ENCODE peak calls at places on chromosome 1, in four cellular contexts. A, F, T and B are unnamed samples.
A peak's percentile ranks its signal among the peaks of the same experiment; 100 is the strongest.

GRCh38 chr1:62407398-62408009 is 29.3 kb upstream of the USP1 start:
- DNase-seq in A (no peak), F (peak; percentile 31), T (no peak), B (no peak)

GRCh38 chr1:3598051-3598471 is 13.2 kb downstream of the MEGF6 start:
- DNase-seq in A (no peak), F (peak; percentile 29), T (no peak), B (no peak)

GRCh38 chr1:204902674-204903073 is 32.0 kb downstream of the NFASC start:
- DNase-seq in A (no peak), F (no peak), T (no peak), B (no peak)

GRCh38 chr1:9397047-9397446 is 104.4 kb downstream of the SPSB1 start:
- DNase-seq in A (no peak), F (no peak), T (no peak), B (no peak)

GRCh38 chr1:41657101-41657500 is 172.6 kb upstream of the EDN2 start:
- DNase-seq in A (no peak), F (no peak), T (no peak), B (no peak)

GRCh38 chr1:31181515-31182343 is 58.0 kb downstream of the NKAIN1 start:
- DNase-seq in A (no peak), F (peak; percentile 57), T (no peak), B (no peak)

GRCh38 chr1:30413111-30413440 is 310.3 kb downstream of the MATN1 start:
- DNase-seq in A (no peak), F (no peak), T (no peak), B (no peak)

GRCh38 chr1:17282836-17283235 is 25.2 kb upstream of the PADI4 start:
- DNase-seq in A (no peak), F (no peak), T (no peak), B (no peak)

GRCh38 chr1:220689696-220690095 is 467 bp upstream of the C1orf115 start:
- DNase-seq in A (no peak), F (no peak), T (no peak), B (no peak)

GRCh38 chr1:14822996-14823395 is 224.5 kb downstream of the KAZN start:
- DNase-seq in A (no peak), F (no peak), T (no peak), B (no peak)

GRCh38 chr1:230507671-230508407 is 81.7 kb upstream of the PGBD5 start:
- DNase-seq in A (no peak), F (no peak), T (no peak), B (no peak)

GRCh38 chr1:203403586-203403985 is 52.7 kb upstream of the FMOD start:
- DNase-seq in A (no peak), F (no peak), T (no peak), B (no peak)